ENCODE peak calls at places on chromosomes 16 and 17, in eight cellular contexts. G is Peyer's patch, M is gastrocnemius medialis, W is NB4, T is body of pancreas, P is IMR-90, K is ovary, J is testis. D is an unnamed sample.

GRCh38 chr17:16398270-16399267 is 16.8 kb upstream of the TRPV2 start:
- DNase-seq in P (no peak), W (no peak), G (no peak), K (no peak), T (no peak), J (no peak), M (no peak), D (no peak)

GRCh38 chr16:86011532-86011931 is 112.6 kb downstream of the IRF8 start:
- DNase-seq in J (no peak), M (no peak), G (no peak), P (no peak), K (no peak), W (peak; percentile 76), T (no peak), D (no peak)

GRCh38 chr16:86252596-86252995 is 257.7 kb upstream of the FOXF1 start:
- DNase-seq in K (no peak), M (no peak), P (peak; percentile 65), J (peak; percentile 32), G (no peak), W (peak; percentile 70), T (no peak), D (peak; percentile 35)

GRCh38 chr17:12089809-12090384 is 69.2 kb downstream of the MAP2K4 start:
- DNase-seq in M (no peak), T (no peak), K (no peak), P (peak; percentile 83), G (no peak), W (peak; percentile 3), J (no peak), D (peak; percentile 4)

GRCh38 chr17:40363480-40363838 is 1.1 kb downstream of the GJD3 start:
- DNase-seq in M (no peak), P (no peak), G (no peak), J (no peak), K (no peak), W (peak; percentile 53), T (no peak), D (no peak)

GRCh38 chr17:12619444-12620199 is 46.1 kb upstream of the MYOCD start:
- DNase-seq in K (peak; percentile 63), G (no peak), T (no peak), P (peak; percentile 79), J (peak; percentile 43), W (no peak), M (no peak), D (no peak)

GRCh38 chr16:12837344-12837743 is 33.7 kb upstream of the CPPED1 start:
- DNase-seq in T (no peak), K (no peak), J (no peak), G (no peak), W (peak; percentile 20), M (no peak), P (no peak), D (no peak)

GRCh38 chr16:89031715-89032659 is 55.0 kb upstream of the CBFA2T3 start:
- DNase-seq in W (peak; percentile 99), K (no peak), J (no peak), T (no peak), M (no peak), G (peak; percentile 83), P (no peak), D (no peak)

GRCh38 chr16:12170103-12171025 is 193.8 kb downstream of the SNX29 start:
- DNase-seq in T (no peak), P (peak; percentile 72), W (no peak), G (no peak), M (no peak), K (no peak), J (peak; percentile 65), D (no peak)

GRCh38 chr16:24372824-24373223 is 116.7 kb downstream of the CACNG3 start:
- DNase-seq in J (no peak), T (no peak), K (no peak), W (no peak), M (no peak), P (no peak), G (no peak), D (no peak)

GRCh38 chr17:57899822-57900221 is 50.0 kb upstream of the MRPS23 start:
- DNase-seq in M (no peak), G (peak; percentile 85), K (peak; percentile 51), P (no peak), T (peak; percentile 64), W (peak; percentile 74), J (no peak), D (no peak)

GRCh38 chr17:79388556-79389295 is 222.1 kb downstream of the RBFOX3 start:
- DNase-seq in T (peak; percentile 70), P (peak; percentile 27), M (no peak), J (peak; percentile 74), W (peak; percentile 51), G (peak; percentile 57), K (peak; percentile 32), D (peak; percentile 68)

GRCh38 chr16:28925386-28926228 is 569 bp upstream of the RABEP2 start:
- DNase-seq in M (peak; percentile 32), J (peak; percentile 80), T (peak; percentile 67), P (peak; percentile 68), K (no peak), W (peak; percentile 94), G (peak; percentile 86), D (peak; percentile 70)

DNA sequence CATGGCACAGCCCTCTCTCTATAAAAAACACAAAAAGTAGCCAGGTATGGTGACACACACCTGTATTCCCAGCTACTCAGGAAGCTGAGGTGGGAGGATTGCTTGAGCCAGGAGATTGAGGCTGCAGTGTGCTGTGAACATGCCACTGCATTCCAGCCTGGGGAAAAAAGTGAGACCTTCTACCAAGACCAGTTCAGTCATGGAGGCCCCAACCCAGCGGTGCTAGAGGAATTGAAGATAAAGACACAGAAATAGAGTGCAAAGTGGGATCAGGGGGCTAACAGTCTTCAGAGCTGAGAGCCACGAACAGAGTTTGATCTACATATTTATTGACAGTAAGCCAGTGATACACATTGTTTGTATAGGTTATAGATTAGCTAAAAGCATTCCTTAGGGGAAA is 15.6 kb upstream of the CCL8 start:
- DNase-seq in T (no peak), K (no peak), M (no peak), J (no peak), P (no peak), W (no peak), G (no peak), D (no peak)
- TF ChIP-seq POLR2A in T (no peak), K (no peak), M (no peak), J (no peak), P (no peak), W (no peak), G (no peak), D (no peak)

GRCh38 chr16:57736419-57737281 is 1.1 kb downstream of the KATNB1 start:
- DNase-seq in J (peak; percentile 71), K (peak; percentile 41), W (no peak), M (no peak), G (peak; percentile 68), P (peak; percentile 87), T (no peak), D (peak; percentile 45)

GRCh38 chr16:57734308-57734924 is 1.2 kb upstream of the KATNB1 start:
- DNase-seq in W (no peak), G (no peak), J (no peak), T (no peak), K (peak; percentile 34), M (no peak), P (no peak), D (no peak)

GRCh38 chr16:57732683-57733082 is 2.9 kb upstream of the KATNB1 start:
- DNase-seq in M (no peak), T (no peak), G (no peak), K (no peak), W (no peak), J (no peak), P (no peak), D (no peak)

GRCh38 chr16:57735755-57736418 is at the start of gene KATNB1:
- DNase-seq in T (no peak), J (no peak), K (no peak), G (no peak), P (no peak), W (no peak), M (no peak), D (no peak)

DNA sequence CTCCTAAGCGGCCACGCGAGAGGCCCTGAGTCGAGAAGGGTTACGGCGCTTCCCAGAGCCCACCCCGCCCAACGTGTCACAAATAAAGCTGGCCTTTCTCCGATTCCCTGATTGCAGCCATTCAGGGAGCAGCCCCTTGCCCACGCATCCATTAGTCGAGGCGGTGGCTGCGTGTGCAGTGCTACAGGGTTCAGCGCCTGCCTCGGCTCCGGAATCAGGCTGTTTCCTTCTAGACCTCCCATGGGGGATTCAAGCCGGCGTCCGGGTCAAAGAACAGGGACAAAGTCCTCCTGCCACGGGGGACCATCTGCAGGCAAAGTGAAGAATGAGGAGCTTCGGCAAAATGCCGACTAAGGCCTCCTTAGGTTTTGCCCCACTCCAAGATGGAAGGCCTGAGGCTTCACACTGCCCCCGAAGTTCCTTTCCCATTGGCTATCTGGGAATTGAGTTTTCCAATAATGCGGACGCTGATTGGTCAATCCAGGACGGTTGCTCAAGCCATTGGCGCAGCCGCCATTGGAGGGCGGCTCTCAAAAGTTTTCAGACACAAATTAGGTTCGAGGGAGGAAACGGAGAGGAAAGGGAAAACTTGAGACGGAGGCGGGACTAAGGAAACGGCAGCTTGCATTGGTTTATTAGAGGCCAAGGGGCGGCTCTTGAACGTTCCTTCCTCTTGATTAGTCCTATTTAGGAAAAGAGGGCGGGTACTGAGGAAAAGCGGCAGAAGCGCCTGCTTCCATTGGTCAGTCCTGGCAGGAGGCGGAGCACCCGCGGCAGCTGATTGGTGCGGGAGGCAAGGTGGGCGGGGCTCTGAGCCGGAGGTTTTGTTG is 430 bp upstream of the KATNB1 start:
- DNase-seq in G (peak; percentile 99), M (peak; percentile 99), P (peak; percentile 100), W (peak; percentile 100), J (peak; percentile 100), T (peak; percentile 97), K (peak; percentile 98), D (peak; percentile 84)
- TF ChIP-seq POLR2A in G (no peak), M (no peak), P (peak; percentile 59), W (peak; percentile 63), J (no peak), T (peak; percentile 65), K (peak; percentile 36), D (peak; percentile 26)

GRCh38 chr17:82609655-82610054 is 38.6 kb downstream of the WDR45B start:
- DNase-seq in W (no peak), K (no peak), T (no peak), P (no peak), J (no peak), M (no peak), G (no peak), D (no peak)
- TF ChIP-seq POLR2A in W (no peak), K (no peak), T (no peak), P (no peak), J (no peak), M (no peak), G (no peak), D (no peak)

GRCh38 chr16:30743690-30744089 is 4.5 kb upstream of the PHKG2 start:
- DNase-seq in W (no peak), J (no peak), G (no peak), P (no peak), M (no peak), T (no peak), K (no peak), D (no peak)

GRCh38 chr16:30747331-30747730 is 894 bp upstream of the PHKG2 start:
- DNase-seq in G (no peak), T (no peak), K (no peak), J (no peak), M (no peak), W (no peak), P (peak; percentile 35), D (no peak)

GRCh38 chr16:30746638-30747160 is 1.5 kb upstream of the PHKG2 start:
- DNase-seq in T (no peak), K (no peak), G (no peak), W (no peak), P (no peak), J (no peak), M (no peak), D (no peak)

GRCh38 chr16:30744146-30744545 is 4.1 kb upstream of the PHKG2 start:
- DNase-seq in T (no peak), W (no peak), K (no peak), G (no peak), M (no peak), P (no peak), J (peak; percentile 51), D (no peak)

GRCh38 chr16:30745082-30745481 is 3.1 kb upstream of the PHKG2 start:
- DNase-seq in G (no peak), J (no peak), K (no peak), W (no peak), T (no peak), M (no peak), P (no peak), D (no peak)
- TF ChIP-seq POLR2A in G (no peak), J (no peak), K (no peak), W (no peak), T (no peak), M (no peak), P (no peak), D (no peak)